ENCODE peak calls at places on chromosomes 6 and 20, in four cellular contexts. Z, D, Y and S are unnamed samples.

GRCh38 chr20:25459111-25459830 is 51.8 kb downstream of the GINS1 start:
- DNase-seq in Z (no peak), D (no peak), Y (no peak), S (no peak)

GRCh38 chr6:127959869-127960268 is 59.0 kb upstream of the THEMIS start:
- DNase-seq in Z (no peak), D (no peak), Y (no peak), S (no peak)

GRCh38 chr20:52219441-52219840 is 27.9 kb upstream of the ZFP64 start:
- DNase-seq in Z (no peak), D (no peak), Y (no peak), S (no peak)

GRCh38 chr6:1498491-1499113 is 109.2 kb downstream of the FOXF2 start:
- DNase-seq in Z (no peak), D (peak; percentile 15), Y (no peak), S (no peak)

GRCh38 chr6:169669889-169670288 is 31.9 kb downstream of the WDR27 start:
- DNase-seq in Z (no peak), D (no peak), Y (no peak), S (no peak)

GRCh38 chr6:112202639-112203341 is 51.6 kb downstream of the LAMA4 start:
- DNase-seq in Z (no peak), D (no peak), Y (no peak), S (no peak)

GRCh38 chr6:169825558-169826225 is 74.3 kb downstream of the ERMARD start:
- DNase-seq in Z (no peak), D (no peak), Y (no peak), S (no peak)

GRCh38 chr6:66538548-66539135 is 831.6 kb upstream of the EYS start:
- DNase-seq in Z (no peak), D (no peak), Y (no peak), S (no peak)

GRCh38 chr6:101666256-101666655 is 272.7 kb downstream of the GRIK2 start:
- DNase-seq in Z (no peak), D (no peak), Y (no peak), S (peak; percentile 78)

GRCh38 chr6:82006027-82006738 is 241.4 kb downstream of the IBTK start:
- DNase-seq in Z (no peak), D (no peak), Y (no peak), S (peak; percentile 48)

GRCh38 chr6:14110001-14110818 is 7.4 kb upstream of the CD83 start:
- DNase-seq in Z (no peak), D (no peak), Y (no peak), S (no peak)

GRCh38 chr20:37243076-37243936 is 18.3 kb downstream of the GHRH start:
- DNase-seq in Z (no peak), D (no peak), Y (no peak), S (no peak)

GRCh38 chr6:38552136-38552535 is 87.6 kb downstream of the BTBD9 start:
- DNase-seq in Z (peak; percentile 57), D (no peak), Y (no peak), S (no peak)

GRCh38 chr6:90978046-90978445 is 391.2 kb upstream of the MAP3K7 start:
- DNase-seq in Z (no peak), D (no peak), Y (no peak), S (no peak)

GRCh38 chr6:127053032-127053908 is 65.2 kb upstream of the RSPO3 start:
- DNase-seq in Z (no peak), D (no peak), Y (no peak), S (peak; percentile 5)

GRCh38 chr20:1298166-1298565 is 30.8 kb downstream of the SDCBP2 start:
- DNase-seq in Z (no peak), D (no peak), Y (no peak), S (no peak)

GRCh38 chr20:48338717-48339116 is 489.1 kb downstream of the PREX1 start:
- DNase-seq in Z (no peak), D (no peak), Y (no peak), S (peak; percentile 5)

GRCh38 chr20:53557157-53557556 is 36.5 kb downstream of the ZNF217 start:
- DNase-seq in Z (no peak), D (no peak), Y (no peak), S (no peak)

GRCh38 chr6:167113047-167113446 is 9.8 kb upstream of the CCR6 start:
- DNase-seq in Z (peak; percentile 66), D (no peak), Y (peak; percentile 1), S (no peak)

GRCh38 chr6:167116109-167116837 is 6.6 kb upstream of the CCR6 start:
- DNase-seq in Z (no peak), D (peak; percentile 60), Y (peak; percentile 56), S (no peak)

GRCh38 chr6:167113935-167114910 is 8.7 kb upstream of the CCR6 start:
- DNase-seq in Z (peak; percentile 89), D (no peak), Y (no peak), S (no peak)

GRCh38 chr6:167116838-167117228 is 6.1 kb upstream of the CCR6 start:
- DNase-seq in Z (no peak), D (no peak), Y (no peak), S (no peak)

GRCh38 chr6:167115054-167115453 is 7.8 kb upstream of the CCR6 start:
- DNase-seq in Z (no peak), D (no peak), Y (no peak), S (no peak)
- TF ChIP-seq CTCF in Z (peak; percentile 47), D (no peak), Y (no peak), S (no peak)

GRCh38 chr6:7404546-7404945 is 14.9 kb downstream of the RIOK1 start:
- DNase-seq in Z (no peak), D (no peak), Y (no peak), S (no peak)

GRCh38 chr6:7406743-7407142 is 17.1 kb downstream of the RIOK1 start:
- DNase-seq in Z (no peak), D (no peak), Y (no peak), S (no peak)

GRCh38 chr6:7402746-7403145 is 13.1 kb downstream of the RIOK1 start:
- DNase-seq in Z (no peak), D (no peak), Y (no peak), S (no peak)

DNA sequence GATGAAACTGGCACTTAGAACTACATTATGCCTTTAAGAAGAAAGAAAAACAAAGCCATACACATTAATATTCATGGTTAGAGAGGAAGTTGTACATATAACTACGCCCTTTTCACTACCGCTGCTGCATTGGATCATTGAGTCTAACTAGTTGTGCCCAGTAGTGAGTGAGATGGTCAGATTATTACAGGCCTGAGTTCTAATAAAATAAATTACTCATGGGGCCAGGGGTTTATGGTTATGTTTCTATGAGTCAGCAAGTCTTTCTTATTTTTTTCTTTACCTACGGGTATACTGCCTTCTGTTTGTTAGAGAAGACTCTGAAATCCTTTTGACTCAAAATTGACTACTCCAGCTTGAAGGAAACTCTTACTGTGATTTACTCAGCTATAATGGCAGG is 11.5 kb downstream of the RIOK1 start:
- DNase-seq in Z (no peak), D (no peak), Y (no peak), S (peak; percentile 58)
- TF ChIP-seq CTCF in Z (no peak), D (no peak), Y (no peak), S (no peak)

DNA sequence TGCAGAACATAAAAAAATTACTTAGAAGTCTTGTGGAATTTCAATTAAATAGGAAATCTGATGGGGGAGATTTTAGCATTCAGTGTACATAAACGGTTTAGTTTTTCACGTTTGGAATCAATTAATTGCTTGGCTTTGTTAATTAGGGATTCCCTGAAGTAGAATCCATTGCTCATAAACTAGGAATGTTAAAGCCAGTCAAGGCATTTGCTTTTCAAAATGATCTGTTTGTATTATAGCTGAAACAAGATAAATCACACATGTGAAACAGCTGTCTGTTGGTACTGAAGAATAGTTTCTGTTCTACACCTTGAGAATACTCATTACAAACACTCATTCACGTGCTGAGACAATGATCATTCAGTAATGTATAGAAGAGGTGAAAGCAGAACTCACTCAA is 297.9 kb downstream of the TBC1D7 start:
- DNase-seq in Z (no peak), D (no peak), Y (no peak), S (no peak)
- TF ChIP-seq CTCF in Z (no peak), D (no peak), Y (no peak), S (no peak)

GRCh38 chr6:168032383-168032760 is 34.9 kb downstream of the KIF25 start:
- DNase-seq in Z (no peak), D (no peak), Y (no peak), S (peak; percentile 75)
- TF ChIP-seq CTCF in Z (no peak), D (no peak), Y (no peak), S (peak; percentile 58)

DNA sequence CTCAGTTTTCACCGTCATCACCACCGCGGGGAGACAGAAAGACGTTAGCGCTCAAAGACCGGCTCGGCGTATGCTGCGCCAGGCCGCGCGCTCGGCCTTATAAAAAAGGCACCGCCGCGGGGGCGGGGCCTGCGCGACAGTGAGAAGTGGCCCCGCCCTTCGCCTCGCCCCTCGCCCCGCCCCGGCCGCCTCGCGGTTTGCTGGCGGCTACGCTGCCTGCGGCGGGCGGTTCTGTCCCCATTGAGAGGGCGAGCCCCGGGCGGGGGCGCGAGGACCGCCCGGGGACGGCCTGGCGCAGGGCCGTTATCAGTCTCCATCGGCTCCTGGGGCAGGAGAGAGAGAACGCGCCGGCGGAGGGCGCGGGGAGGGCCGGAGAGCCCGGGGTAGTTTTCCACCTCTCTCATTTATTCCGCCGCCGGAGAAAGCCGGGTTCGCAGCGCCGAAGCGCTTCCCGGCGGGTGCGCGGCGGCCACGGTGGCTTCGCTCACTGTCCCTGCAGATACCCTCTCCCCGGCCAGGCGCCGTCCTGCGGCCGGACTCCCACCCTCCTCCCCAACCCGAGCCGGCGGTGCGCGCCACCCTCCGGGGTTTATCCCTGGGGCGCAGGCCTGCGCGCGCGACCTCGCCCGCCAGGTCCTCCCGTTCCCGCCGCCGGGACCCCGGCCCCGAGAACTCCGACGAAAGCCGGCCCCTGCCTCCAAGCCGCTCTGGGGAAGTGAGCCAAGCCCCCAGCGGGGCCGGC is 122.5 kb upstream of the SLC2A12 start:
- DNase-seq in Z (peak; percentile 94), D (peak; percentile 95), Y (peak; percentile 80), S (peak; percentile 85)
- TF ChIP-seq CTCF in Z (peak; percentile 13), D (peak; percentile 5), Y (no peak), S (peak; percentile 15)

GRCh38 chr6:160679402-160679769 is 15.3 kb upstream of the LPA start:
- DNase-seq in Z (no peak), D (no peak), Y (no peak), S (no peak)
- TF ChIP-seq CTCF in Z (no peak), D (no peak), Y (no peak), S (no peak)

GRCh38 chr6:121791396-121792315 is 356.2 kb downstream of the GJA1 start:
- DNase-seq in Z (no peak), D (no peak), Y (no peak), S (no peak)
- TF ChIP-seq CTCF in Z (no peak), D (no peak), Y (no peak), S (peak; percentile 31)